ENCODE peak calls at places on chromosomes 2 and 18, in four cellular contexts. O is lung, J is neuronal stem cell, Z is substantia nigra. X is an unnamed sample.

GRCh38 chr2:11562011-11562410 is 28.2 kb downstream of the GREB1 start:
- DNase-seq in Z (no peak), J (no peak), O (no peak), X (no peak)

GRCh38 chr18:31666055-31666454 is 18.3 kb downstream of the B4GALT6 start:
- DNase-seq in J (no peak), Z (no peak), O (no peak), X (no peak)

GRCh38 chr2:196594158-196594557 is 45.4 kb upstream of the CCDC150 start:
- DNase-seq in J (no peak), Z (peak; percentile 56), O (no peak), X (no peak)

GRCh38 chr2:15169326-15170038 is 391.7 kb downstream of the NBAS start:
- DNase-seq in O (no peak), J (no peak), Z (no peak), X (no peak)

GRCh38 chr18:55868909-55869308 is 280.9 kb upstream of the TCF4 start:
- DNase-seq in O (no peak), Z (no peak), J (no peak), X (no peak)

GRCh38 chr2:136980303-136980702 is 215.0 kb downstream of the THSD7B start:
- DNase-seq in O (no peak), Z (no peak), J (no peak), X (no peak)

GRCh38 chr2:156349161-156349560 is 16.6 kb upstream of the NR4A2 start:
- DNase-seq in O (no peak), J (no peak), Z (no peak), X (no peak)

GRCh38 chr2:9220201-9220600 is 13.6 kb downstream of the ASAP2 start:
- DNase-seq in O (no peak), Z (no peak), J (no peak), X (no peak)

GRCh38 chr2:47075361-47076125 is 79.6 kb downstream of the STPG4 start:
- DNase-seq in J (no peak), O (no peak), Z (no peak), X (no peak)

GRCh38 chr2:71796174-71796592 is 342.8 kb downstream of the DYSF start:
- DNase-seq in J (no peak), Z (no peak), O (no peak), X (peak; percentile 21)

GRCh38 chr2:187415449-187415848 is 32.6 kb downstream of the CALCRL start:
- DNase-seq in J (no peak), O (no peak), Z (no peak), X (no peak)

GRCh38 chr2:60570281-60570680 is 16.8 kb upstream of the BCL11A start:
- DNase-seq in J (no peak), Z (no peak), O (no peak), X (no peak)

GRCh38 chr18:13219012-13219396 is 444 bp downstream of the LDLRAD4 start:
- DNase-seq in J (no peak), O (no peak), Z (no peak), X (no peak)

GRCh38 chr2:238262496-238263122 is 22.8 kb upstream of the HES6 start:
- DNase-seq in Z (no peak), J (no peak), O (no peak), X (no peak)

GRCh38 chr18:13809521-13810252 is 14.3 kb upstream of the MC5R start:
- DNase-seq in J (no peak), Z (no peak), O (no peak), X (no peak)

GRCh38 chr18:70293166-70293565 is 4.3 kb downstream of the SOCS6 start:
- DNase-seq in J (no peak), Z (no peak), O (no peak), X (no peak)

GRCh38 chr2:73089270-73090030 is 17.9 kb upstream of the SFXN5 start:
- DNase-seq in O (peak; percentile 66), Z (no peak), J (no peak), X (no peak)
- H3K27ac ChIP-seq in O (peak overlapping the region; percentile 27), Z (no peak overlapping the region), J (no peak overlapping the region), X (no peak overlapping the region)

GRCh38 chr2:73069041-73069854 is 2.3 kb downstream of the SFXN5 start:
- DNase-seq in Z (no peak), J (no peak), O (no peak), X (no peak)
- H3K27ac ChIP-seq in Z (no peak overlapping the region), J (no peak overlapping the region), O (no peak overlapping the region), X (no peak overlapping the region)

GRCh38 chr2:36374586-36374985 is 19.0 kb downstream of the CRIM1 start:
- DNase-seq in O (no peak), Z (no peak), J (no peak), X (no peak)
- H3K27ac ChIP-seq in O (no peak overlapping the region), Z (no peak overlapping the region), J (no peak overlapping the region), X (no peak overlapping the region)

DNA sequence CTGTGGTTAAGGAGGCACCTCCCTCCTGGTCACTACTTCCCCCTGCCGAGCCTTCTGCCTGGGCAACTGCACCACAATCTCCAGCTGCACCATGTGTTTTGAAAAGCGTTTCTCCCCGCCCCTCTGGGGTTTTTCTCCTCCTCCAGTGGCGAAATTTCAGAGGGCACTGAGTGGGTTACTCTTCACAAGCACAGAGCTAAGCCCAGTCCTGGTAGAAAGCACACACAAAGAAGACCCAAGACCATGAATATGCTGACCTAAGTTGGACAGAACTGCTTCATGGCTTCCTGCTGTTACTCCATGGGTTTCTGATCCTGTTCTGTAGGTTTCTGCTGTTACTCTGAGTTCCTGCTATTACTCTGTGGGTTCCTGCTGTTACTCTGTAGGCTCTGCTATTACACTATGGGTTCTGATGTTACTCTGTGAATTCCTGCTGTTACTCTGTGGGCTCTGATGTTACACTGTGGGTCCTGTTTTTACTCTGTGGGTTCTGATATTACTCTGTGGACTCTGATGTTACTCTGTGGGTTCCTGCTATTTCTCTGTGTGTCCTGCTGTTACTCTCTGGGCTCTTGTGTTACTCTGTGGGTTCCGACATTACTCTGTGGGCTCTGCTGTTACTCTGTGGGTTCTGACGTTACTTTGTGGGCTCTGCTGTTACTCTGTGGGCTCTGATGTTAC is 216.6 kb downstream of the RTP5 start:
- DNase-seq in Z (no peak), J (no peak), O (peak; percentile 62), X (no peak)
- H3K27ac ChIP-seq in Z (peak overlapping the region; percentile 12), J (no peak overlapping the region), O (peak overlapping the region; percentile 93), X (no peak overlapping the region)

DNA sequence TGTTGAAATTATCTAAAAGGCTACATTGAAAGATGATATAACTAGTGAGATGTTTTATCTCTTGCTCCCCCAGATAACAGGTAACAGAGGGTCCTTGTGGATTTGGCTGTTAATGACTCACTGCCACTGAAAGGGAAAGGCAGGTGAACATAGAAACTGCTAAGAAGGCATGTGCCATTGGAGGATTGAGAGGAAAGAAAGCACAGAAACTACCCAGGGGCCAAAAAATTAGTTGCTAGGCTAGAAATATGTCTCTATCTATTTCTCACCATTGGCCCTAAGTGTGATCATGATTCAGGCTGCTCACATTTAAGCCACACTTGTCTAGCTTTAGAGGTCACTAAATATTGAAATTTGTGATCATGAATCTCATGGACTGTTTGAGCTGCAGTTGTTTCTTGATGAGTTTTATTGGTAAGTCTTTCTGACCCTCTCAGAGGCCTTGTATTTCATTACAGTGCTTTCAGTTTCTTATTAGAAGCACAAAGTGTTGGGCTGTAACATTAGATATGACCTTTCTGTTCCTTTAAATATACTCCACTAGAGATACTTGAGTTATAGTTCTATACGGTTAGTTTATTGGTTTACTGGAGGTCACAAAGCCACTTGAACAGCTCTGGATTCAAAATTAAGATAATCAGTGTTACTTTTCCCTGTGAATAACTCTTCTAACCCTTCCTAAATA is 26.2 kb downstream of the NAB1 start:
- DNase-seq in J (no peak), Z (no peak), O (no peak), X (no peak)
- H3K27ac ChIP-seq in J (no peak overlapping the region), Z (no peak overlapping the region), O (no peak overlapping the region), X (no peak overlapping the region)

GRCh38 chr18:61127714-61128485 is 205.3 kb upstream of the CDH20 start:
- DNase-seq in J (no peak), O (no peak), Z (peak; percentile 6), X (no peak)
- H3K27ac ChIP-seq in J (no peak overlapping the region), O (no peak overlapping the region), Z (peak overlapping the region; percentile 37), X (no peak overlapping the region)

GRCh38 chr2:176003958-176004357 is 1.9 kb upstream of the LNPK start:
- DNase-seq in O (no peak), J (no peak), Z (no peak), X (no peak)

GRCh38 chr2:176001281-176001902 is 675 bp downstream of the LNPK start:
- DNase-seq in O (peak; percentile 38), Z (peak; percentile 63), J (no peak), X (peak; percentile 36)

GRCh38 chr2:176001903-176002683 is at the start of gene LNPK:
- DNase-seq in J (peak; percentile 87), Z (peak; percentile 95), O (peak; percentile 95), X (peak; percentile 86)

GRCh38 chr2:176002684-176003225 is 688 bp upstream of the LNPK start:
- DNase-seq in J (no peak), O (peak; percentile 30), Z (no peak), X (no peak)

GRCh38 chr2:176004925-176005324 is 2.9 kb upstream of the LNPK start:
- DNase-seq in O (no peak), Z (no peak), J (no peak), X (no peak)
- H3K27ac ChIP-seq in O (no peak overlapping the region), Z (no peak overlapping the region), J (no peak overlapping the region), X (no peak overlapping the region)